ENCODE peak calls at places on chromosomes 6 and 20, in nine cellular contexts. V is GM20000; E is SHP77 treated with DMSO at 0.1 percent for 48 hours; Z is H9; M is activated T-cell treated with anti-CD3 and anti-CD28 coated beads, Interleukin-2, amount 50 U/mL, for 1 hour; S is midbrain; L is ureter; N is WTC11; T is heart right ventricle. K is an unnamed sample.

GRCh38 chr20:35601021-35601973 is 14.3 kb upstream of the SPAG4 start:
- DNase-seq in T (peak; percentile 66), V (peak; percentile 90), L (peak; percentile 70), N (peak; percentile 80), Z (peak; percentile 80), S (peak; percentile 37), M (peak; percentile 85), E (no peak), K (no peak)

GRCh38 chr6:16236009-16236501 is 2.3 kb upstream of the GMPR start:
- DNase-seq in E (no peak), V (no peak), N (no peak), M (no peak), L (no peak), T (no peak), Z (no peak), S (no peak), K (no peak)

GRCh38 chr20:371755-372542 is 8.6 kb upstream of the TRIB3 start:
- DNase-seq in S (no peak), V (no peak), T (peak; percentile 76), L (peak; percentile 59), M (no peak), Z (no peak), N (no peak), E (no peak), K (peak; percentile 63)

GRCh38 chr6:129492260-129492659 is 217.7 kb downstream of the ARHGAP18 start:
- DNase-seq in T (no peak), E (no peak), N (no peak), S (no peak), Z (no peak), V (no peak), L (no peak), M (no peak), K (no peak)

GRCh38 chr6:44304282-44305199 is 8.6 kb downstream of the AARS2 start:
- DNase-seq in L (no peak), M (peak; percentile 55), V (peak; percentile 71), S (peak; percentile 10), E (no peak), N (peak; percentile 66), Z (peak; percentile 77), T (no peak), K (peak; percentile 78)

GRCh38 chr6:27078734-27079357 is 168.7 kb upstream of the PRSS16 start:
- DNase-seq in Z (peak; percentile 82), S (peak; percentile 76), T (peak; percentile 25), N (peak; percentile 77), V (peak; percentile 48), L (peak; percentile 63), M (peak; percentile 32), E (peak; percentile 90), K (peak; percentile 64)

GRCh38 chr6:43076928-43077809 is 1.1 kb downstream of the PTK7 start:
- DNase-seq in E (no peak), T (no peak), M (no peak), Z (peak; percentile 81), L (no peak), V (no peak), S (no peak), N (peak; percentile 76), K (peak; percentile 67)

GRCh38 chr20:2859330-2860121 is 13.8 kb upstream of the PTPRA start:
- DNase-seq in E (no peak), L (no peak), M (no peak), T (no peak), V (no peak), Z (no peak), S (peak; percentile 20), N (no peak), K (no peak)

GRCh38 chr6:160979063-160979708 is 12.4 kb upstream of the MAP3K4 start:
- DNase-seq in S (no peak), E (no peak), N (no peak), T (no peak), V (no peak), Z (no peak), L (no peak), M (no peak), K (no peak)

GRCh38 chr6:82371799-82372508 is 8.3 kb downstream of the TPBG start:
- DNase-seq in V (no peak), L (no peak), Z (no peak), T (no peak), S (no peak), M (no peak), N (no peak), E (no peak), K (no peak)

GRCh38 chr6:105784179-105784578 is 302.0 kb upstream of the PRDM1 start:
- DNase-seq in N (no peak), M (no peak), V (no peak), L (no peak), Z (no peak), T (no peak), E (no peak), S (no peak), K (no peak)

GRCh38 chr6:122754191-122754731 is 25.3 kb upstream of the FABP7 start:
- DNase-seq in E (peak; percentile 49), S (no peak), T (no peak), N (no peak), Z (no peak), L (no peak), M (no peak), V (no peak), K (no peak)